ENCODE peak calls at places on chromosomes 6 and 20, in nine cellular contexts. Z is retina; H is AG08395; X is GM04503; V is effector CD8-positive, alpha-beta T cell; M is stimulated activated CD4-positive, alpha-beta T cell treated with anti-CD3 and anti-CD28 coated beads, TNF-alpha, amount 100 ng/mL, for 48 hours; G is cardiac muscle cell; O is neural progenitor cell; S is kidney tubule cell. W is an unnamed sample.

GRCh38 chr6:149210376-149210775 is 107.1 kb upstream of the TAB2 start:
- DNase-seq in X (peak), Z (no peak), V (no peak), M (no peak), O (no peak), S (peak), H (peak), G (peak), W (no peak)

GRCh38 chr6:69084746-69085335 is 449.8 kb downstream of the ADGRB3 start:
- DNase-seq in Z (no peak), M (no peak), H (no peak), V (no peak), G (no peak), X (no peak), O (no peak), S (peak), W (no peak)

GRCh38 chr6:12990162-12990561 is 273.6 kb downstream of the PHACTR1 start:
- DNase-seq in G (no peak), H (no peak), Z (no peak), S (no peak), M (no peak), V (no peak), X (no peak), O (no peak), W (no peak)

GRCh38 chr6:13012977-13013680 is 296.6 kb downstream of the PHACTR1 start:
- DNase-seq in G (peak), S (no peak), Z (peak), H (no peak), O (peak), V (no peak), M (no peak), X (no peak), W (no peak)

GRCh38 chr6:20447157-20447556 is 45.5 kb downstream of the E2F3 start:
- DNase-seq in S (no peak), X (no peak), G (peak), H (no peak), Z (no peak), M (no peak), V (no peak), O (no peak), W (no peak)

GRCh38 chr6:159899994-159900745 is 9.4 kb downstream of the MAS1 start:
- DNase-seq in S (peak), X (peak), M (no peak), H (peak), V (no peak), O (no peak), Z (no peak), G (peak), W (no peak)

GRCh38 chr6:54114991-54115390 is 3.7 kb downstream of the MLIP start:
- DNase-seq in S (no peak), Z (no peak), M (no peak), H (no peak), G (no peak), O (no peak), X (no peak), V (no peak), W (no peak)

GRCh38 chr20:63917811-63918210 is 22.9 kb downstream of the DNAJC5 start:
- DNase-seq in M (no peak), S (peak), G (no peak), O (no peak), H (no peak), Z (no peak), V (no peak), X (no peak), W (no peak)

GRCh38 chr6:141421378-141421777 is 711.3 kb upstream of the GJE1 start:
- DNase-seq in Z (no peak), O (no peak), X (peak), S (peak), V (no peak), M (no peak), G (peak), H (peak), W (peak)

GRCh38 chr6:322940-323729 is 30.8 kb downstream of the DUSP22 start:
- DNase-seq in V (no peak), M (no peak), O (no peak), S (no peak), G (no peak), X (no peak), H (no peak), Z (no peak), W (no peak)

GRCh38 chr6:144294016-144294415 is 8.9 kb downstream of the UTRN start:
- DNase-seq in M (no peak), Z (no peak), H (peak), O (no peak), S (peak), V (no peak), X (peak), G (peak), W (peak)

GRCh38 chr20:33554914-33555420 is 65.1 kb downstream of the CBFA2T2 start:
- DNase-seq in H (peak), O (peak), V (no peak), Z (no peak), M (no peak), S (peak), G (peak), X (peak), W (no peak)

GRCh38 chr20:61979701-61980635 is 85.7 kb downstream of the TAF4 start:
- DNase-seq in S (no peak), G (no peak), H (no peak), Z (no peak), M (no peak), V (no peak), O (no peak), X (no peak), W (no peak)

GRCh38 chr20:50108571-50109235 is 4.2 kb downstream of the UBE2V1 start:
- DNase-seq in H (no peak), S (peak), M (no peak), X (no peak), G (no peak), Z (no peak), V (no peak), O (no peak), W (no peak)

GRCh38 chr6:89485320-89485719 is 52.4 kb downstream of the ANKRD6 start:
- DNase-seq in V (no peak), O (no peak), Z (no peak), H (no peak), G (no peak), S (no peak), M (no peak), X (no peak), W (no peak)

GRCh38 chr6:100775667-100776066 is 105.5 kb downstream of the ASCC3 start:
- DNase-seq in S (no peak), V (no peak), Z (no peak), X (no peak), O (no peak), G (peak), M (no peak), H (no peak), W (no peak)

GRCh38 chr6:132746049-132746448 is 11.7 kb downstream of the VNN2 start:
- DNase-seq in M (no peak), S (no peak), V (no peak), H (no peak), O (no peak), Z (no peak), X (no peak), G (no peak), W (no peak)

GRCh38 chr20:63043348-63044203 is 36.8 kb upstream of the BHLHE23 start:
- DNase-seq in G (no peak), O (no peak), S (no peak), X (no peak), Z (no peak), M (no peak), V (no peak), H (no peak), W (no peak)

GRCh38 chr20:61760321-61761112 is 305.2 kb downstream of the TAF4 start:
- DNase-seq in X (no peak), V (no peak), H (no peak), Z (no peak), S (no peak), O (no peak), G (no peak), M (no peak), W (no peak)

GRCh38 chr20:19867074-19867473 is 109.0 kb downstream of the RIN2 start:
- DNase-seq in V (no peak), G (peak), H (no peak), O (no peak), M (no peak), S (no peak), X (no peak), Z (no peak), W (no peak)

GRCh38 chr6:106117579-106117978 is 31.4 kb downstream of the PRDM1 start:
- DNase-seq in M (no peak), O (no peak), V (peak), G (no peak), Z (no peak), S (no peak), H (no peak), X (no peak), W (no peak)

GRCh38 chr20:57405236-57406016 is 14.2 kb downstream of the RBM38 start:
- DNase-seq in Z (no peak), V (no peak), H (no peak), S (no peak), M (no peak), G (no peak), O (no peak), X (no peak), W (no peak)

GRCh38 chr6:11527274-11527870 is 10.2 kb upstream of the TMEM170B start:
- DNase-seq in H (no peak), G (no peak), S (no peak), V (no peak), M (no peak), Z (no peak), O (no peak), X (no peak), W (no peak)

W was measured in keratinocyte.